ENCODE peak calls at places on chromosomes 1 and 21, in eight cellular contexts. X, U, E, T, Y, S, D and G are unnamed samples.

GRCh38 chr1:161779393-161779792 is 13.3 kb downstream of the ATF6 start:
- DNase-seq in X (no peak), U (no peak), E (no peak), T (no peak), Y (no peak), S (no peak), D (no peak), G (no peak)

GRCh38 chr1:158246650-158247049 is 7.6 kb upstream of the CD1A start:
- DNase-seq in X (no peak), U (no peak), E (no peak), T (no peak), Y (no peak), S (no peak), D (peak; percentile 62), G (peak; percentile 1)

GRCh38 chr1:210366767-210367166 is 38.1 kb downstream of the HHAT start:
- DNase-seq in X (no peak), U (no peak), E (no peak), T (no peak), Y (no peak), S (no peak), D (no peak), G (no peak)

GRCh38 chr1:60753508-60753907 is 328.9 kb upstream of the NFIA start:
- DNase-seq in X (no peak), U (no peak), E (no peak), T (no peak), Y (no peak), S (no peak), D (no peak), G (no peak)

GRCh38 chr1:227793948-227794812 is 21.3 kb upstream of the PRSS38 start:
- DNase-seq in X (no peak), U (peak; percentile 70), E (peak; percentile 27), T (no peak), Y (peak; percentile 47), S (peak; percentile 85), D (no peak), G (peak; percentile 90)

GRCh38 chr1:35845766-35846165 is 37.2 kb upstream of the AGO1 start:
- DNase-seq in X (no peak), U (peak; percentile 2), E (no peak), T (no peak), Y (no peak), S (no peak), D (no peak), G (peak; percentile 17)

GRCh38 chr1:178267646-178268094 is 173.8 kb downstream of the RASAL2 start:
- DNase-seq in X (no peak), U (peak; percentile 53), E (no peak), T (no peak), Y (no peak), S (no peak), D (no peak), G (peak; percentile 79)

GRCh38 chr1:220878223-220879081 is 791 bp upstream of the HLX start:
- DNase-seq in X (no peak), U (no peak), E (peak; percentile 46), T (no peak), Y (no peak), S (no peak), D (no peak), G (no peak)

GRCh38 chr1:239999170-239999569 is 92.5 kb upstream of the FMN2 start:
- DNase-seq in X (no peak), U (no peak), E (no peak), T (no peak), Y (no peak), S (no peak), D (no peak), G (no peak)

GRCh38 chr1:180918519-180918918 is 5.8 kb downstream of the KIAA1614 start:
- DNase-seq in X (no peak), U (no peak), E (no peak), T (no peak), Y (no peak), S (no peak), D (peak; percentile 23), G (no peak)

GRCh38 chr1:18329469-18329868 is 151.3 kb upstream of the KLHDC7A start:
- DNase-seq in X (no peak), U (no peak), E (no peak), T (no peak), Y (no peak), S (no peak), D (no peak), G (no peak)

GRCh38 chr1:30538226-30538625 is 185.2 kb downstream of the MATN1 start:
- DNase-seq in X (no peak), U (no peak), E (no peak), T (no peak), Y (no peak), S (no peak), D (no peak), G (no peak)

GRCh38 chr1:11227106-11228077 is 35.0 kb downstream of the MTOR start:
- DNase-seq in X (no peak), U (peak; percentile 28), E (no peak), T (no peak), Y (no peak), S (no peak), D (peak; percentile 73), G (no peak)

GRCh38 chr1:197695961-197696360 is 79.3 kb downstream of the DENND1B start:
- DNase-seq in X (no peak), U (peak; percentile 49), E (no peak), T (no peak), Y (no peak), S (no peak), D (no peak), G (peak; percentile 40)

GRCh38 chr1:172874950-172875349 is 175.8 kb downstream of the TNFSF18 start:
- DNase-seq in X (no peak), U (no peak), E (no peak), T (no peak), Y (peak; percentile 43), S (no peak), D (no peak), G (no peak)

GRCh38 chr21:15688016-15688415 is 41.8 kb upstream of the USP25 start:
- DNase-seq in X (no peak), U (peak; percentile 40), E (no peak), T (no peak), Y (peak; percentile 35), S (no peak), D (no peak), G (no peak)

GRCh38 chr21:16455978-16456377 is 726.2 kb downstream of the USP25 start:
- DNase-seq in X (no peak), U (peak; percentile 33), E (no peak), T (no peak), Y (no peak), S (no peak), D (no peak), G (no peak)

GRCh38 chr1:223423641-223424233 is 30.5 kb downstream of the CCDC185 start:
- DNase-seq in X (no peak), U (no peak), E (no peak), T (no peak), Y (no peak), S (no peak), D (no peak), G (no peak)

GRCh38 chr1:24961961-24962861 is 32.1 kb upstream of the RUNX3 start:
- DNase-seq in X (no peak), U (no peak), E (no peak), T (no peak), Y (no peak), S (no peak), D (no peak), G (no peak)
- TF ChIP-seq CTCF in X (no peak), U (no peak), E (no peak), T (no peak), Y (no peak), S (no peak), D (peak; percentile 71), G (no peak)

GRCh38 chr1:234533975-234534876 is 55.2 kb upstream of the TARBP1 start:
- DNase-seq in X (no peak), U (peak; percentile 100), E (peak; percentile 79), T (no peak), Y (peak; percentile 96), S (peak; percentile 97), D (no peak), G (peak; percentile 100)

GRCh38 chr1:234535208-234535607 is 56.2 kb upstream of the TARBP1 start:
- DNase-seq in X (no peak), U (no peak), E (no peak), T (no peak), Y (no peak), S (no peak), D (no peak), G (no peak)

GRCh38 chr1:234531181-234532132 is 52.5 kb upstream of the TARBP1 start:
- DNase-seq in X (no peak), U (peak; percentile 87), E (peak; percentile 74), T (no peak), Y (peak; percentile 65), S (peak; percentile 78), D (no peak), G (peak; percentile 98)

GRCh38 chr1:234532511-234532922 is 53.5 kb upstream of the TARBP1 start:
- DNase-seq in X (no peak), U (no peak), E (peak; percentile 84), T (no peak), Y (no peak), S (peak; percentile 47), D (no peak), G (peak; percentile 71)

GRCh38 chr1:234533034-234533571 is 54.1 kb upstream of the TARBP1 start:
- DNase-seq in X (no peak), U (peak; percentile 88), E (no peak), T (no peak), Y (peak; percentile 87), S (peak; percentile 84), D (no peak), G (peak; percentile 99)
- H3K4me3 ChIP-seq in X (no peak overlapping the region), U (no peak overlapping the region), E (no peak overlapping the region), T (no peak overlapping the region), Y (no peak overlapping the region), S (no peak overlapping the region), D (no peak overlapping the region), G (no peak overlapping the region)

DNA sequence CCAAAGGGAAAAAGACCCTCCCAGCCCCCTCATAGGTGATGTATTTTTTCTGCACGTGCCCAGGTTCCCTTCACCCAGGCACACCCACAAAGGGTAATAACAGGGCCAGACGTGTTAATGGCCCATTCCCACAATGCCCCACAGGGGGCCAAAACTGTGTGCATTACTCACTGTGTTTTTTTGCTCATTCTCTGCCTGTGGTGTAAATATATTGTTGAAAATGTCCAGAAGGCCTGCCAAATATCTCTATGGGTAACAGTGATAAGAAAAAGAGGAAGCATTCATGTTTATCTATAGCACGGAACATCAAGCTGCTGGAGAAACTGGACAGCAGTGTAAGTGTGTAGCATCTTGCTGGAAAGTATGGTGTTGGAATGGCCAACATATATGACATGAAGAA is 21.9 kb downstream of the RHEX start:
- DNase-seq in X (no peak), U (peak; percentile 16), E (no peak), T (no peak), Y (no peak), S (no peak), D (no peak), G (no peak)
- TF ChIP-seq CTCF in X (no peak), U (peak; percentile 14), E (no peak), T (no peak), Y (peak; percentile 23), S (no peak), D (peak; percentile 30), G (no peak)

DNA sequence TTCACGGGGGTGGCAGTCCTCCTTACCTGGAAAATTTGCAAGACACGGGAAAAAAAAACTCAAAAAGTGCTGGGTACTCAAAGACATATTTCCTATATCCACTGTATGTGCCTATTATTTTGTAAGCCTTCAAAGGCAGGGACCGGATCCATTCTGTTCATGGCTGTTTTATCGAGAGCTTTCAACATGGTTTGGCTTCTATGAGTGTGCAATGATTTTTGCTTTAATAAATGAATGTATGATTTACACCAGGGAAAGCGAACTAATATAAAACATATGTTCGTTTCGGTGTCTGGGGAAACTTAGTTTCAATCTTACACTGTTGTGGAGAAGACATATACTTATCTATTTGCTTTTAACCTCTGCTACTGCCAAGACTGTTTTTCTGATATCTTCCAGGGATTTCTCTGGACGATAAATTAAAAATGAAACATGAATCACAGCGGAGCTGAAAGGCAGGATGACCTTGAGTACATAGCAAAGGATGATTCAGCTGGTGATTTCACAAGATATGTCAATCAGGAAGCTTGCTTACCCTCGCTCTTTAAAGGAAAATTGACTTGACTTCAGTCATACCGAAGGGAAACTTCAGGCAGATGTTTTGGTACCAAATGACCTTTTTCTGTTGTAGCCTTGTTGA is 14.7 kb upstream of the CYYR1 start:
- DNase-seq in X (no peak), U (peak; percentile 78), E (no peak), T (peak; percentile 31), Y (peak; percentile 43), S (no peak), D (no peak), G (peak; percentile 68)
- H3K4me3 ChIP-seq in X (no peak overlapping the region), U (no peak overlapping the region), E (no peak overlapping the region), T (no peak overlapping the region), Y (no peak overlapping the region), S (no peak overlapping the region), D (no peak overlapping the region), G (no peak overlapping the region)